ENCODE peak calls at places on chromosome 22, in seven cellular contexts. S, H, D, R, N, Z and C are unnamed samples.

GRCh38 chr22:30978304-30978962 is 9.4 kb downstream of the TUG1 start:
- DNase-seq in N (no peak), S (no peak), Z (no peak), H (no peak), R (no peak), D (no peak), C (no peak)

GRCh38 chr22:22870577-22871398 is 16.8 kb upstream of the IGLL5 start:
- DNase-seq in R (no peak), Z (no peak), H (no peak), S (no peak), N (no peak), D (no peak), C (no peak)

GRCh38 chr22:45149671-45150070 is 14.1 kb upstream of the NUP50 start:
- DNase-seq in N (no peak), H (no peak), S (no peak), R (no peak), Z (no peak), D (no peak), C (no peak)

GRCh38 chr22:40147388-40148176 is 30.1 kb upstream of the TNRC6B start:
- DNase-seq in R (no peak), Z (no peak), D (no peak), S (no peak), N (no peak), H (no peak), C (no peak)

GRCh38 chr22:42932857-42933782 is 76.0 kb upstream of the ARFGAP3 start:
- DNase-seq in D (no peak), N (peak; percentile 31), H (no peak), S (no peak), Z (no peak), R (no peak), C (no peak)

GRCh38 chr22:31574015-31574670 is 77.8 kb downstream of the SFI1 start:
- DNase-seq in Z (no peak), D (no peak), S (no peak), N (no peak), H (no peak), R (no peak), C (no peak)

GRCh38 chr22:23102002-23102655 is 31.8 kb downstream of the GNAZ start:
- DNase-seq in S (no peak), H (no peak), R (no peak), D (no peak), Z (no peak), N (no peak), C (no peak)

GRCh38 chr22:45131749-45132148 is 32.0 kb upstream of the NUP50 start:
- DNase-seq in N (no peak), D (peak; percentile 68), H (no peak), R (no peak), Z (no peak), S (no peak), C (no peak)

GRCh38 chr22:19855504-19856409 is 1.1 kb upstream of the GNB1L start:
- DNase-seq in S (peak; percentile 53), D (peak; percentile 74), R (peak; percentile 49), Z (peak; percentile 60), H (no peak), N (peak; percentile 36), C (no peak)

GRCh38 chr22:30941363-30941740 is 27.2 kb downstream of the MORC2 start:
- DNase-seq in D (no peak), Z (no peak), S (no peak), R (no peak), H (no peak), N (no peak), C (no peak)

GRCh38 chr22:48603621-48604320 is 1223.9 kb downstream of the BRD1 start:
- DNase-seq in N (no peak), D (no peak), H (no peak), Z (no peak), R (no peak), S (no peak), C (no peak)

GRCh38 chr22:41876275-41876674 is 38.6 kb downstream of the SHISA8 start:
- DNase-seq in Z (no peak), N (no peak), H (no peak), R (no peak), D (no peak), S (no peak), C (no peak)

GRCh38 chr22:46509416-46510089 is 27.9 kb downstream of the CELSR1 start:
- DNase-seq in S (no peak), H (no peak), R (no peak), Z (no peak), D (no peak), N (no peak), C (no peak)

GRCh38 chr22:49971232-49972162 is 10.9 kb downstream of the PIM3 start:
- DNase-seq in S (no peak), R (peak; percentile 72), Z (peak; percentile 71), N (peak; percentile 71), D (peak; percentile 92), H (no peak), C (no peak)

GRCh38 chr22:28279888-28280287 is 360.8 kb upstream of the PITPNB start:
- DNase-seq in Z (no peak), N (no peak), D (no peak), S (no peak), H (no peak), R (no peak), C (no peak)